ENCODE peak calls at places on chromosome 20, in four cellular contexts. A is osteoblast, X is OCI-LY7, U is heart right ventricle. V is an unnamed sample.
A peak's percentile ranks its signal among the peaks of the same experiment; 100 is the strongest.

GRCh38 chr20:38343107-38343797 is 3.0 kb upstream of the LBP start:
- DNase-seq in A (no peak), X (no peak), U (no peak), V (peak; percentile 27)

GRCh38 chr20:34222208-34222607 is 19.0 kb upstream of the ASIP start:
- DNase-seq in A (peak; percentile 95), X (no peak), U (no peak), V (no peak)

GRCh38 chr20:6053776-6054688 is at the start of gene LRRN4:
- DNase-seq in A (peak; percentile 71), X (no peak), U (no peak), V (peak; percentile 57)

GRCh38 chr20:46520976-46521579 is 7.7 kb upstream of the ZNF334 start:
- DNase-seq in A (no peak), X (peak; percentile 49), U (peak; percentile 4), V (peak; percentile 56)

GRCh38 chr20:37236462-37236861 is 25.2 kb downstream of the GHRH start:
- DNase-seq in A (no peak), X (no peak), U (peak; percentile 37), V (no peak)

GRCh38 chr20:11810316-11811130 is 107.2 kb upstream of the BTBD3 start:
- DNase-seq in A (peak; percentile 59), X (no peak), U (no peak), V (no peak)

GRCh38 chr20:59010321-59010994 is 3.4 kb upstream of the CTSZ start:
- DNase-seq in A (peak; percentile 82), X (peak; percentile 34), U (no peak), V (no peak)

GRCh38 chr20:1813101-1813529 is 82.1 kb upstream of the SIRPA start:
- DNase-seq in A (peak; percentile 90), X (no peak), U (peak; percentile 75), V (peak; percentile 64)

GRCh38 chr20:58238490-58238889 is 10.0 kb upstream of the ANKRD60 start:
- DNase-seq in A (no peak), X (no peak), U (no peak), V (no peak)

GRCh38 chr20:48656661-48657211 is 171.1 kb downstream of the PREX1 start:
- DNase-seq in A (peak; percentile 83), X (no peak), U (no peak), V (peak; percentile 35)

GRCh38 chr20:19867074-19867473 is 109.0 kb downstream of the RIN2 start:
- DNase-seq in A (no peak), X (no peak), U (no peak), V (no peak)

GRCh38 chr20:16732506-16733152 is 2.8 kb downstream of the SNRPB2 start:
- DNase-seq in A (no peak), X (no peak), U (no peak), V (no peak)

GRCh38 chr20:46798430-46798829 is 89.0 kb downstream of the SLC2A10 start:
- DNase-seq in A (no peak), X (no peak), U (no peak), V (no peak)

GRCh38 chr20:62899633-62900051 is 26.7 kb downstream of the DIDO1 start:
- DNase-seq in A (peak; percentile 65), X (no peak), U (no peak), V (no peak)

GRCh38 chr20:61758556-61759200 is 307.0 kb downstream of the TAF4 start:
- DNase-seq in A (peak; percentile 62), X (no peak), U (no peak), V (no peak)

GRCh38 chr20:51815383-51816076 is 13.2 kb upstream of the SALL4 start:
- DNase-seq in A (no peak), X (no peak), U (no peak), V (no peak)

GRCh38 chr20:5844063-5844681 is 94.0 kb downstream of the SHLD1 start:
- DNase-seq in A (peak; percentile 90), X (no peak), U (no peak), V (no peak)

GRCh38 chr20:53958240-53958639 is 112.2 kb downstream of the BCAS1 start:
- DNase-seq in A (no peak), X (no peak), U (no peak), V (no peak)
- H3K4me3 ChIP-seq in A (no peak overlapping the region), X (no peak overlapping the region), U (no peak overlapping the region), V (no peak overlapping the region)

GRCh38 chr20:8601542-8601912 is 467.4 kb upstream of the PLCB4 start:
- DNase-seq in A (no peak), X (peak; percentile 45), U (no peak), V (peak; percentile 34)
- H3K4me3 ChIP-seq in A (no peak overlapping the region), X (peak overlapping the region; percentile 58), U (peak overlapping the region; percentile 22), V (no peak overlapping the region)

GRCh38 chr20:24502661-24503060 is 33.2 kb downstream of the SYNDIG1 start:
- DNase-seq in A (no peak), X (no peak), U (no peak), V (no peak)
- H3K4me3 ChIP-seq in A (peak overlapping the region; percentile 26), X (no peak overlapping the region), U (no peak overlapping the region), V (no peak overlapping the region)

GRCh38 chr20:54260116-54260515 is 52.2 kb downstream of the PFDN4 start:
- DNase-seq in A (no peak), X (no peak), U (no peak), V (no peak)
- H3K4me3 ChIP-seq in A (no peak overlapping the region), X (no peak overlapping the region), U (no peak overlapping the region), V (no peak overlapping the region)

DNA sequence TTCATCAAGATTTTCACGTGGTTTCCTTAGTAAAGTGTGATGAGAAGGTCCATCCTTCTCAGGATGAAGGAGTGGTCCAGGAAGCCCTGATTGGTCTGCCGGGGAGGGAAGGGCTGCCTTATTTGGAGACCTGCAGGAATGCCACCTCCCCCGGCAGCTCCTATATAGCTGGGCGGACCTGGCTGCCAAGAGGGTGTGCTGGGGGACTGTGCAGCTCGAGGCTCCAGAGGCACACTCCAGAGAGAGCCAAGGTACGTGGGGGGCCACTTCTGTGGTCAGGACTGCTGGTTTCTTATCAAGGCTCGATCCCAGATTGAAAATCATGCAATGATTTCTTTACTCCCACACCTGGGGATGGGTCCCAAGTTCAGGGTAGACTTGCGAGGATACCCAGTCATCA is at the start of gene PRND:
- DNase-seq in A (no peak), X (no peak), U (no peak), V (no peak)
- H3K4me3 ChIP-seq in A (no peak within 1 kb of the TSS), X (peak within 1 kb of the TSS; percentile 49), U (no peak within 1 kb of the TSS), V (no peak within 1 kb of the TSS)

GRCh38 chr20:41081276-41081814 is 52.7 kb downstream of the TOP1 start:
- DNase-seq in A (no peak), X (no peak), U (no peak), V (no peak)

GRCh38 chr20:41080866-41081265 is 52.2 kb downstream of the TOP1 start:
- DNase-seq in A (peak; percentile 60), X (no peak), U (no peak), V (no peak)

GRCh38 chr20:41076776-41077175 is 48.2 kb downstream of the TOP1 start:
- DNase-seq in A (no peak), X (no peak), U (no peak), V (no peak)

GRCh38 chr20:41079066-41079465 is 50.4 kb downstream of the TOP1 start:
- DNase-seq in A (no peak), X (no peak), U (no peak), V (no peak)

GRCh38 chr20:41078329-41078728 is 49.7 kb downstream of the TOP1 start:
- DNase-seq in A (no peak), X (peak; percentile 70), U (peak; percentile 32), V (peak; percentile 43)
- H3K4me3 ChIP-seq in A (no peak overlapping the region), X (no peak overlapping the region), U (no peak overlapping the region), V (no peak overlapping the region)

GRCh38 chr20:44981736-44982406 is 15.6 kb downstream of the STK4 start:
- DNase-seq in A (no peak), X (no peak), U (no peak), V (no peak)

GRCh38 chr20:44979090-44979621 is 12.8 kb downstream of the STK4 start:
- DNase-seq in A (peak; percentile 72), X (peak; percentile 86), U (no peak), V (no peak)

GRCh38 chr20:44973053-44973452 is 6.7 kb downstream of the STK4 start:
- DNase-seq in A (peak; percentile 45), X (no peak), U (no peak), V (no peak)

GRCh38 chr20:44976698-44977097 is 10.4 kb downstream of the STK4 start:
- DNase-seq in A (no peak), X (no peak), U (no peak), V (no peak)
- H3K4me3 ChIP-seq in A (no peak overlapping the region), X (no peak overlapping the region), U (no peak overlapping the region), V (no peak overlapping the region)

V was measured in body of pancreas.